ENCODE peak calls at places on chromosomes 16 and 17, in seven cellular contexts. X is cardiac muscle cell, Y is T-helper 9 cell, B is activated gamma-delta T cell treated with Interleukin-2 at 50 U/mL for 16 hours, T is endothelial cell, N is GM04504, D is colonic mucosa. W is an unnamed sample.
A peak's percentile ranks its signal among the peaks of the same experiment; 100 is the strongest.

GRCh38 chr17:36495076-36495578 is 8.6 kb downstream of the ZNHIT3 start:
- DNase-seq in X (no peak), D (no peak), T (no peak), N (no peak), B (no peak), Y (no peak), W (no peak)

GRCh38 chr17:64685705-64686104 is 23.6 kb upstream of the SMURF2 start:
- DNase-seq in Y (no peak), T (no peak), N (no peak), X (no peak), D (no peak), B (no peak), W (no peak)

GRCh38 chr17:16439303-16439791 is 24.0 kb downstream of the TRPV2 start:
- DNase-seq in D (peak; percentile 42), T (no peak), B (no peak), X (peak; percentile 49), N (no peak), Y (no peak), W (no peak)

GRCh38 chr16:67291461-67291860 is 12.1 kb downstream of the PLEKHG4 start:
- DNase-seq in B (no peak), N (no peak), X (no peak), T (no peak), Y (no peak), D (no peak), W (no peak)

GRCh38 chr16:35102780-35103403 is 1643.5 kb downstream of the TP53TG3F start:
- DNase-seq in D (no peak), T (no peak), X (no peak), Y (no peak), B (no peak), N (no peak), W (no peak)

GRCh38 chr17:19010729-19011505 is 6.4 kb upstream of the FAM83G start:
- DNase-seq in Y (no peak), N (no peak), D (peak; percentile 88), B (no peak), T (no peak), X (no peak), W (no peak)

GRCh38 chr17:43905985-43906852 is 1.1 kb downstream of the MPP2 start:
- DNase-seq in B (peak; percentile 41), X (peak; percentile 61), N (no peak), D (peak; percentile 58), Y (peak; percentile 42), T (peak; percentile 62), W (peak; percentile 73)

GRCh38 chr16:19810817-19811731 is 73.6 kb downstream of the GPRC5B start:
- DNase-seq in T (no peak), B (no peak), X (peak; percentile 84), D (no peak), Y (no peak), N (no peak), W (no peak)

GRCh38 chr17:64295146-64295545 is 32.1 kb upstream of the TEX2 start:
- DNase-seq in X (no peak), T (no peak), N (no peak), D (no peak), Y (no peak), B (no peak), W (no peak)

GRCh38 chr17:6677158-6677831 is 25.7 kb downstream of the C17orf100 start:
- DNase-seq in Y (no peak), N (peak; percentile 27), D (no peak), T (no peak), X (peak; percentile 19), B (no peak), W (no peak)

GRCh38 chr17:34383225-34383615 is 20.2 kb upstream of the CCL1 start:
- DNase-seq in B (no peak), Y (no peak), T (no peak), D (no peak), X (no peak), N (no peak), W (no peak)

GRCh38 chr16:63530208-63530607 is 1494.0 kb upstream of the CDH8 start:
- DNase-seq in N (no peak), B (no peak), T (no peak), X (peak; percentile 6), Y (no peak), D (no peak), W (no peak)

GRCh38 chr16:87350681-87351319 is 32.8 kb downstream of the FBXO31 start:
- DNase-seq in Y (no peak), X (peak; percentile 19), T (no peak), D (no peak), B (no peak), N (peak; percentile 43), W (no peak)

GRCh38 chr17:72219824-72220473 is 99.1 kb downstream of the SOX9 start:
- DNase-seq in B (no peak), Y (no peak), T (peak; percentile 13), N (no peak), D (no peak), X (no peak), W (no peak)

GRCh38 chr17:51391992-51392654 is 131.8 kb downstream of the UTP18 start:
- DNase-seq in D (no peak), X (no peak), B (no peak), T (no peak), N (no peak), Y (no peak), W (no peak)

GRCh38 chr17:72434581-72434980 is 313.8 kb downstream of the SOX9 start:
- DNase-seq in D (no peak), N (no peak), Y (no peak), B (no peak), T (no peak), X (no peak), W (no peak)

GRCh38 chr17:13405807-13406206 is 195.9 kb downstream of the HS3ST3A1 start:
- DNase-seq in T (no peak), D (no peak), X (no peak), Y (no peak), B (no peak), N (no peak), W (no peak)

GRCh38 chr16:51392651-51393187 is 241.6 kb upstream of the SALL1 start:
- DNase-seq in T (no peak), N (peak; percentile 76), B (no peak), X (peak; percentile 75), Y (no peak), D (peak; percentile 17), W (no peak)

W was measured in body of pancreas.